ENCODE peak calls at places on chromosomes 3 and 15, in ten cellular contexts. G is hepatocyte; N is body of pancreas; E is thyroid gland; R is thoracic aorta; V is CD8-positive, alpha-beta T cell; I is mammary epithelial cell; Z is effector memory CD4-positive, alpha-beta T cell; T is fibroblast of lung; Q is naive thymus-derived CD4-positive, alpha-beta T cell. U is an unnamed sample. For H3K27me3, the result is how much of the 10 kb centered on the place peaks cover.

GRCh38 chr15:39542385-39543065 is 38.4 kb upstream of the THBS1 start:
- DNase-seq in G (no peak), N (no peak), E (no peak), R (no peak), V (no peak), I (no peak), Z (no peak), T (no peak), Q (no peak), U (no peak)

GRCh38 chr15:101697488-101697887 is 26.8 kb downstream of the TARS3 start:
- DNase-seq in G (no peak), N (no peak), E (no peak), R (no peak), V (no peak), I (no peak), Z (no peak), T (no peak), Q (no peak), U (no peak)

GRCh38 chr3:142029052-142029642 is 120.2 kb downstream of the TFDP2 start:
- DNase-seq in G (no peak), N (no peak), E (peak), R (no peak), V (no peak), I (no peak), Z (no peak), T (no peak), Q (no peak), U (no peak)

GRCh38 chr3:51953445-51953844 is 1.7 kb upstream of the GPR62 start:
- DNase-seq in G (no peak), N (no peak), E (no peak), R (no peak), V (no peak), I (peak), Z (no peak), T (peak), Q (no peak), U (no peak)

GRCh38 chr3:139561959-139562676 is 22.6 kb upstream of the RBP1 start:
- DNase-seq in G (peak), N (peak), E (peak), R (no peak), V (no peak), I (peak), Z (no peak), T (peak), Q (no peak), U (peak)

GRCh38 chr3:87771338-87772059 is 287.3 kb downstream of the CGGBP1 start:
- DNase-seq in G (peak), N (peak), E (peak), R (no peak), V (peak), I (peak), Z (peak), T (peak), Q (no peak), U (peak)

GRCh38 chr15:63765338-63765737 is 68.4 kb downstream of the HERC1 start:
- DNase-seq in G (no peak), N (no peak), E (no peak), R (no peak), V (no peak), I (no peak), Z (no peak), T (no peak), Q (no peak), U (peak)

GRCh38 chr3:15359677-15360397 is 27.5 kb upstream of the SH3BP5 start:
- DNase-seq in G (no peak), N (no peak), E (no peak), R (no peak), V (no peak), I (no peak), Z (no peak), T (no peak), Q (no peak), U (no peak)

GRCh38 chr15:38885001-38885400 is 320.4 kb upstream of the RASGRP1 start:
- DNase-seq in G (no peak), N (no peak), E (no peak), R (no peak), V (no peak), I (peak), Z (no peak), T (peak), Q (no peak), U (no peak)

GRCh38 chr3:115986555-115987207 is 363.4 kb downstream of the GAP43 start:
- DNase-seq in G (peak), N (no peak), E (no peak), R (no peak), V (no peak), I (peak), Z (no peak), T (peak), Q (no peak), U (peak)

GRCh38 chr3:98763076-98763475 is at the start of gene ST3GAL6:
- DNase-seq in G (no peak), N (peak), E (peak), R (no peak), V (no peak), I (peak), Z (no peak), T (no peak), Q (no peak), U (no peak)

GRCh38 chr3:66565301-66565700 is 64.5 kb upstream of the LRIG1 start:
- DNase-seq in G (no peak), N (no peak), E (no peak), R (no peak), V (no peak), I (no peak), Z (no peak), T (peak), Q (no peak), U (no peak)

GRCh38 chr3:81218023-81218422 is 543.4 kb downstream of the GBE1 start:
- DNase-seq in G (peak), N (no peak), E (no peak), R (no peak), V (no peak), I (no peak), Z (no peak), T (peak), Q (no peak), U (peak)

GRCh38 chr3:60290093-60290492 is 961.2 kb downstream of the FHIT start:
- DNase-seq in G (no peak), N (no peak), E (no peak), R (no peak), V (no peak), I (no peak), Z (no peak), T (no peak), Q (no peak), U (no peak)

GRCh38 chr15:38781196-38781595 is 216.6 kb upstream of the RASGRP1 start:
- DNase-seq in G (no peak), N (no peak), E (no peak), R (no peak), V (no peak), I (peak), Z (no peak), T (no peak), Q (no peak), U (no peak)

GRCh38 chr15:85010114-85010471 is 28.4 kb downstream of the PDE8A start:
- DNase-seq in G (no peak), N (no peak), E (no peak), R (no peak), V (no peak), I (no peak), Z (no peak), T (no peak), Q (no peak), U (no peak)

GRCh38 chr15:99443056-99443756 is 122.6 kb upstream of the MEF2A start:
- DNase-seq in G (no peak), N (no peak), E (no peak), R (no peak), V (peak), I (no peak), Z (no peak), T (no peak), Q (peak), U (peak)

GRCh38 chr3:135440233-135440632 is 525.3 kb upstream of the PPP2R3A start:
- DNase-seq in G (no peak), N (no peak), E (no peak), R (no peak), V (no peak), I (no peak), Z (no peak), T (no peak), Q (no peak), U (no peak)

GRCh38 chr15:27095809-27096580 is 125.0 kb downstream of the GABRG3 start:
- DNase-seq in G (peak), N (no peak), E (no peak), R (no peak), V (no peak), I (no peak), Z (no peak), T (peak), Q (no peak), U (no peak)

GRCh38 chr3:45082139-45082538 is 56.0 kb downstream of the CLEC3B start:
- DNase-seq in G (no peak), N (no peak), E (no peak), R (no peak), V (no peak), I (no peak), Z (no peak), T (peak), Q (no peak), U (no peak)

GRCh38 chr3:24185738-24186384 is 240.8 kb downstream of the NR1D2 start:
- DNase-seq in G (peak), N (peak), E (peak), R (no peak), V (no peak), I (peak), Z (no peak), T (peak), Q (no peak), U (peak)

GRCh38 chr3:194449913-194450312 is 36.9 kb downstream of the ATP13A3 start:
- DNase-seq in G (no peak), N (no peak), E (no peak), R (no peak), V (no peak), I (no peak), Z (no peak), T (no peak), Q (no peak), U (no peak)

GRCh38 chr3:29764059-29764458 is 483.2 kb downstream of the RBMS3 start:
- DNase-seq in G (no peak), N (no peak), E (no peak), R (no peak), V (no peak), I (no peak), Z (no peak), T (peak), Q (no peak), U (no peak)

GRCh38 chr3:120093119-120093922 is 926 bp downstream of the GSK3B start:
- DNase-seq in G (peak), N (peak), E (peak), R (peak), V (peak), I (no peak), Z (no peak), T (peak), Q (no peak), U (no peak)

GRCh38 chr3:127464642-127465041 is 125.9 kb downstream of the TPRA1 start:
- DNase-seq in G (no peak), N (no peak), E (no peak), R (no peak), V (no peak), I (no peak), Z (no peak), T (no peak), Q (no peak), U (no peak)

GRCh38 chr3:63753567-63753966 is 65.5 kb upstream of the C3orf49 start:
- DNase-seq in G (peak), N (no peak), E (no peak), R (no peak), V (no peak), I (peak), Z (no peak), T (peak), Q (no peak), U (peak)

GRCh38 chr3:99747915-99748314 is 69.7 kb upstream of the CMSS1 start:
- DNase-seq in G (peak), N (no peak), E (no peak), R (no peak), V (no peak), I (peak), Z (no peak), T (peak), Q (no peak), U (no peak)

GRCh38 chr3:59327324-59327939 is 277.6 kb upstream of the CFAP20DC start:
- DNase-seq in G (no peak), N (no peak), E (peak), R (no peak), V (no peak), I (peak), Z (no peak), T (peak), Q (no peak), U (no peak)

GRCh38 chr3:172138792-172139507 is 99.6 kb downstream of the FNDC3B start:
- DNase-seq in G (peak), N (peak), E (peak), R (no peak), V (no peak), I (peak), Z (no peak), T (peak), Q (no peak), U (no peak)

GRCh38 chr15:34588046-34588674 is 4.7 kb upstream of the GOLGA8B start:
- DNase-seq in G (peak), N (peak), E (peak), R (peak), V (peak), I (peak), Z (peak), T (peak), Q (peak), U (peak)

GRCh38 chr3:158152186-158152585 is 42.3 kb downstream of the RSRC1 start:
- DNase-seq in G (no peak), N (no peak), E (no peak), R (no peak), V (no peak), I (peak), Z (no peak), T (peak), Q (no peak), U (no peak)

GRCh38 chr15:49047456-49047855 is 1.2 kb upstream of the SECISBP2L start:
- DNase-seq in G (no peak), N (no peak), E (no peak), R (no peak), V (no peak), I (no peak), Z (no peak), T (no peak), Q (no peak), U (no peak)

GRCh38 chr3:50251220-50251619 is 15.2 kb downstream of the GNAI2 start:
- DNase-seq in G (no peak), N (no peak), E (no peak), R (no peak), V (no peak), I (peak), Z (no peak), T (peak), Q (no peak), U (no peak)

GRCh38 chr15:65957451-65957850 is 88.2 kb downstream of the RAB11A start:
- DNase-seq in G (no peak), N (no peak), E (no peak), R (no peak), V (no peak), I (no peak), Z (no peak), T (no peak), Q (no peak), U (no peak)
- H3K27me3 ChIP-seq in G (under half), N (under half), E (under half), R (under half), V (under half), I (under half), Z (under half), T (under half), Q (under half), U (under half)

GRCh38 chr15:64950888-64951287 is 38.8 kb downstream of the SPG21 start:
- DNase-seq in G (no peak), N (no peak), E (peak), R (no peak), V (no peak), I (peak), Z (no peak), T (no peak), Q (no peak), U (no peak)
- H3K27me3 ChIP-seq in G (under half), N (under half), E (under half), R (under half), V (under half), I (under half), Z (under half), T (under half), Q (under half), U (under half)

GRCh38 chr3:82224661-82225060 is 463.2 kb upstream of the GBE1 start:
- DNase-seq in G (no peak), N (no peak), E (no peak), R (no peak), V (no peak), I (no peak), Z (no peak), T (no peak), Q (no peak), U (no peak)

GRCh38 chr3:82229397-82229796 is 468.0 kb upstream of the GBE1 start:
- DNase-seq in G (no peak), N (no peak), E (no peak), R (no peak), V (no peak), I (no peak), Z (no peak), T (no peak), Q (no peak), U (no peak)
- H3K27me3 ChIP-seq in G (under half), N (under half), E (under half), R (under half), V (under half), I (under half), Z (under half), T (under half), Q (under half), U (under half)

DNA sequence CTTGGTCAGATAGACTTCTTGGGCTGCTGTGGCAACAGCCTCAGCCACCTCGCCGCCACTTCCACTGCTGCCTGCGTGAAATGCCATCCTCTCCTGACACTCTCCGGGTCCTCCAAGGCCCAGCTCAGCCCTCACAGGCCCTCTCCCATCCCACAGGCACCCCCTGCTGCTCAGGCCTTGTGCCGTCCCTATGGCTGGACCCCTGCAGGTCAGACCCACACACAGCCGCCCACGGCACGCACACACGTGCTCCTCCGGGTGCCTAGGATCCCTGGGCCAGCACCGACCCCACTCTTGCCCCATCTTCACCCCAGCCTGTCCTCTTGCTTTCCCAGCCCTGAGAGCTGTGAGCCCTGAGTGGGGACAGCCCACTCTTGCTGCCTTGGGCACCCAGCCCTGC is 19.7 kb downstream of the CFAP100 start:
- DNase-seq in G (no peak), N (no peak), E (no peak), R (no peak), V (no peak), I (no peak), Z (no peak), T (no peak), Q (no peak), U (no peak)
- H3K27me3 ChIP-seq in G (under half), N (under half), E (under half), R (under half), V (under half), I (under half), Z (under half), T (under half), Q (under half), U (under half)

GRCh38 chr3:197891-198491 is 1.4 kb downstream of the CHL1 start:
- DNase-seq in G (peak), N (no peak), E (no peak), R (no peak), V (no peak), I (no peak), Z (no peak), T (no peak), Q (no peak), U (peak)
- H3K27me3 ChIP-seq in G (half or more), N (under half), E (under half), R (under half), V (under half), I (under half), Z (under half), T (under half), Q (under half), U (half or more)

DNA sequence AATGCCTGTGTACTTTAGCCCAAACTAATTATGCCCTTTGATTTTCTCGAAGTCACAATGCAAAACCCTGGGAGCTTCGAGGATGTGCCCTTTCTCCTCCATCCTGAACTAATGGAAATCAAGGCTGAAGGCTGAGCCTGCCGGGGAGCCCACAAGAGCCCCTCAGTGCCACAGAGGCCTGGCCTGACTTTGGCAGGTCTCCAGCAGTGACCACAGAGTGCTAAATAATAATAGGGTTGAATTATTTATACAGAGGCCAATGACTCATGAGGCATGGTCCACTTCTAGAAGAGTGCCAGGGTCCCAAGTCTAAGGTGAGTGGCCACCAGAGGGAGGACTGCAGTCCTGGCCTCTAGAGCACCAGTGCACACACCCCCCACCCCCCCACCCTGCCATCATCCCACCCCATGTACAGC is 19.1 kb upstream of the GLCE start:
- DNase-seq in G (peak), N (peak), E (no peak), R (no peak), V (no peak), I (no peak), Z (no peak), T (peak), Q (no peak), U (no peak)
- H3K27me3 ChIP-seq in G (under half), N (under half), E (under half), R (under half), V (under half), I (under half), Z (under half), T (under half), Q (under half), U (under half)

GRCh38 chr15:32718822-32719716 is 1.3 kb downstream of the GREM1 start:
- DNase-seq in G (peak), N (peak), E (peak), R (no peak), V (no peak), I (peak), Z (no peak), T (peak), Q (no peak), U (peak)
- H3K27me3 ChIP-seq in G (half or more), N (under half), E (under half), R (under half), V (under half), I (under half), Z (under half), T (under half), Q (under half), U (half or more)

U was measured in H7.